ENCODE peak calls at places on chromosomes 1 and 21, in six cellular contexts. W, I, K, Z, B and L are unnamed samples.

GRCh38 chr1:216820345-216820744 is 97.1 kb upstream of the ESRRG start:
- DNase-seq in W (no peak), I (no peak), K (no peak), Z (no peak), B (no peak), L (no peak)

GRCh38 chr1:116454940-116455339 is 81.9 kb downstream of the ATP1A1 start:
- DNase-seq in W (no peak), I (no peak), K (no peak), Z (no peak), B (no peak), L (no peak)

GRCh38 chr1:11355594-11356467 is 82.8 kb downstream of the UBIAD1 start:
- DNase-seq in W (no peak), I (no peak), K (no peak), Z (no peak), B (no peak), L (no peak)

GRCh38 chr1:30807318-30808066 is 49.9 kb upstream of the LAPTM5 start:
- DNase-seq in W (no peak), I (no peak), K (no peak), Z (peak), B (peak), L (no peak)

GRCh38 chr1:154856049-154856448 is 14.0 kb downstream of the KCNN3 start:
- DNase-seq in W (no peak), I (no peak), K (no peak), Z (no peak), B (no peak), L (no peak)

GRCh38 chr21:31654340-31654739 is 5.2 kb upstream of the SOD1 start:
- DNase-seq in W (no peak), I (no peak), K (no peak), Z (no peak), B (no peak), L (no peak)

GRCh38 chr21:30990514-30991304 is 47.6 kb downstream of the KRTAP19-8 start:
- DNase-seq in W (no peak), I (no peak), K (no peak), Z (no peak), B (no peak), L (no peak)

GRCh38 chr1:247326601-247327135 is 5.0 kb downstream of the ZNF496 start:
- DNase-seq in W (no peak), I (no peak), K (no peak), Z (no peak), B (no peak), L (no peak)

GRCh38 chr1:147771216-147772125 is 11.1 kb upstream of the GJA5 start:
- DNase-seq in W (no peak), I (no peak), K (no peak), Z (no peak), B (peak), L (peak)

GRCh38 chr1:98661544-98662353 is at the start of gene SNX7:
- DNase-seq in W (peak), I (no peak), K (peak), Z (peak), B (peak), L (peak)

GRCh38 chr1:42399315-42400100 is 18.9 kb downstream of the RIMKLA start:
- DNase-seq in W (no peak), I (no peak), K (no peak), Z (no peak), B (no peak), L (no peak)

GRCh38 chr21:42614811-42615342 is 38.5 kb upstream of the PDE9A start:
- DNase-seq in W (peak), I (no peak), K (no peak), Z (no peak), B (no peak), L (peak)

GRCh38 chr1:151310986-151311385 is 16.2 kb downstream of the PI4KB start:
- DNase-seq in W (no peak), I (no peak), K (no peak), Z (peak), B (no peak), L (no peak)

GRCh38 chr1:35449334-35450008 is 107.7 kb downstream of the KIAA0319L start:
- DNase-seq in W (no peak), I (no peak), K (peak), Z (peak), B (no peak), L (peak)

GRCh38 chr1:55284856-55285255 is 69.7 kb upstream of the USP24 start:
- DNase-seq in W (peak), I (no peak), K (peak), Z (peak), B (peak), L (peak)

GRCh38 chr1:3074800-3075199 is 5.8 kb downstream of the PRDM16 start:
- DNase-seq in W (no peak), I (no peak), K (no peak), Z (no peak), B (no peak), L (no peak)

GRCh38 chr1:36883315-36883949 is 150.9 kb downstream of the GRIK3 start:
- DNase-seq in W (peak), I (no peak), K (no peak), Z (no peak), B (no peak), L (no peak)

GRCh38 chr1:34371829-34372532 is 195.3 kb downstream of the C1orf94 start:
- DNase-seq in W (peak), I (no peak), K (no peak), Z (no peak), B (no peak), L (no peak)

GRCh38 chr1:16156848-16157495 is 1.1 kb upstream of the EPHA2 start:
- DNase-seq in W (no peak), I (no peak), K (no peak), Z (no peak), B (no peak), L (peak)

DNA sequence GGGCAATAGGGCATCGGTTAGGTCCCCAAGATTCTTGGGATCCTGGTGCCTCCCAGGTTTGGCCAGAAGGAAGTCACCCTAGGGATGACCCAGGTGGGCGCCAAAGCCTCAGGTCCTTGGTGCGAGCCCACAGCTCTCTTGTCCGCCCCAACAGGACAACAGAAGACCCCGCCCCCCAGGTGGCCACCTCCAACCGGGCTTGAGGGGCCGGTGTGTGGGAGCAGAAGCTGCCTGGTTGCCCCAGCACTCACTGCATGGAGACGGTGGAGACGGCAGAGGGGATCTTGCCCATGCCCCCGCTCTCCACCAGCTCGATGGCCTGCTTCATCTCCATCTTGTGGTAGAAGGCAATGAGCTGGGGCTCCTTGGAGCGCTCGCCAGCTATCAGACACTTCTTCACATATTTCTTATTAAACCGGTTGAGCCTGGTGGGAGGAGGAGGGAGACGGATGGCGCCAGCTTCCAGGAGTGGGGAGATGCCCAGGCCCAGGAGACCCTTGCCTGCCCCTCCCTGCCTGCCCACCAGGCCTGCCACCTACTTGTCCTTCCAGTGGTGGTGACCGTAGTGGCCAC is 52.7 kb downstream of the SLC9A1 start:
- DNase-seq in W (no peak), I (no peak), K (no peak), Z (no peak), B (no peak), L (no peak)
- H3K4me3 ChIP-seq in W (no peak), I (no peak), K (no peak), Z (no peak), B (no peak), L (no peak)

GRCh38 chr1:21335088-21335678 is 44.9 kb upstream of the ECE1 start:
- DNase-seq in W (no peak), I (no peak), K (no peak), Z (no peak), B (no peak), L (no peak)
- TF ChIP-seq CTCF in W (no peak), I (no peak), K (peak), Z (no peak), B (no peak), L (no peak)

GRCh38 chr1:43659785-43660184 is 9.8 kb downstream of the KDM4A start:
- DNase-seq in W (no peak), I (no peak), K (no peak), Z (no peak), B (no peak), L (no peak)

GRCh38 chr1:43655953-43656352 is 6.0 kb downstream of the KDM4A start:
- DNase-seq in W (no peak), I (no peak), K (no peak), Z (no peak), B (no peak), L (no peak)

GRCh38 chr1:43664369-43664768 is 14.4 kb downstream of the KDM4A start:
- DNase-seq in W (no peak), I (no peak), K (no peak), Z (no peak), B (no peak), L (no peak)

GRCh38 chr1:43659384-43659783 is 9.4 kb downstream of the KDM4A start:
- DNase-seq in W (no peak), I (no peak), K (no peak), Z (no peak), B (no peak), L (no peak)

GRCh38 chr1:43660355-43660754 is 10.4 kb downstream of the KDM4A start:
- DNase-seq in W (no peak), I (no peak), K (no peak), Z (no peak), B (no peak), L (no peak)
- H3K4me3 ChIP-seq in W (no peak), I (no peak), K (no peak), Z (no peak), B (no peak), L (no peak)

GRCh38 chr1:40133839-40134238 is 27.3 kb upstream of the RLF start:
- DNase-seq in W (no peak), I (no peak), K (no peak), Z (no peak), B (no peak), L (no peak)
- TF ChIP-seq CTCF in W (no peak), I (no peak), K (no peak), Z (no peak), B (no peak), L (no peak)